ENCODE peak calls at places on chromosome 19, in nine cellular contexts. One of them, this sample, is unnamed.

GRCh38 chr19:10193666-10194499 is 870 bp downstream of the DNMT1 start:
- DNase-seq in AG08395: peak; percentile 58
- DNase-seq in NCI-H526: no peak
- DNase-seq in NCI-H2029: no peak
- DNase-seq in T-helper 17 cell: no peak
- DNase-seq in fibroblast of the aortic adventitia: peak; percentile 70
- DNase-seq in CD14-positive monocyte: no peak
- DNase-seq in NB4: peak; percentile 64
- DNase-seq in B cell: no peak
- DNase-seq in this sample: no peak

GRCh38 chr19:41225238-41226052 is 6.4 kb downstream of the AXL start:
- DNase-seq in NCI-H526: no peak
- DNase-seq in NB4: peak; percentile 85
- DNase-seq in AG08395: peak; percentile 94
- DNase-seq in fibroblast of the aortic adventitia: peak; percentile 99
- DNase-seq in B cell: no peak
- DNase-seq in T-helper 17 cell: no peak
- DNase-seq in CD14-positive monocyte: peak; percentile 85
- DNase-seq in NCI-H2029: no peak
- DNase-seq in this sample: peak; percentile 74

GRCh38 chr19:4083677-4084546 is 17.2 kb upstream of the ZBTB7A start:
- DNase-seq in T-helper 17 cell: no peak
- DNase-seq in NCI-H526: no peak
- DNase-seq in AG08395: no peak
- DNase-seq in CD14-positive monocyte: no peak
- DNase-seq in B cell: no peak
- DNase-seq in NB4: no peak
- DNase-seq in NCI-H2029: no peak
- DNase-seq in fibroblast of the aortic adventitia: no peak
- DNase-seq in this sample: no peak

GRCh38 chr19:32828139-32828538 is 41.4 kb downstream of the SLC7A9 start:
- DNase-seq in NCI-H526: no peak
- DNase-seq in T-helper 17 cell: no peak
- DNase-seq in AG08395: no peak
- DNase-seq in fibroblast of the aortic adventitia: no peak
- DNase-seq in NB4: no peak
- DNase-seq in B cell: no peak
- DNase-seq in NCI-H2029: no peak
- DNase-seq in CD14-positive monocyte: no peak
- DNase-seq in this sample: no peak

GRCh38 chr19:4403005-4403761 is 743 bp downstream of the CHAF1A start:
- DNase-seq in NCI-H526: no peak
- DNase-seq in NCI-H2029: no peak
- DNase-seq in CD14-positive monocyte: no peak
- DNase-seq in fibroblast of the aortic adventitia: no peak
- DNase-seq in T-helper 17 cell: no peak
- DNase-seq in AG08395: no peak
- DNase-seq in NB4: peak; percentile 28
- DNase-seq in B cell: no peak
- DNase-seq in this sample: no peak

GRCh38 chr19:45677351-45678230 is 9.6 kb downstream of the GIPR start:
- DNase-seq in T-helper 17 cell: peak; percentile 74
- DNase-seq in B cell: peak; percentile 66
- DNase-seq in CD14-positive monocyte: peak; percentile 59
- DNase-seq in NCI-H526: peak; percentile 97
- DNase-seq in fibroblast of the aortic adventitia: peak; percentile 57
- DNase-seq in NB4: peak; percentile 35
- DNase-seq in NCI-H2029: peak; percentile 85
- DNase-seq in AG08395: peak; percentile 48
- DNase-seq in this sample: peak; percentile 89

GRCh38 chr19:17206736-17207581 is 8.2 kb upstream of the USE1 start:
- DNase-seq in AG08395: no peak
- DNase-seq in NCI-H526: no peak
- DNase-seq in CD14-positive monocyte: no peak
- DNase-seq in fibroblast of the aortic adventitia: no peak
- DNase-seq in T-helper 17 cell: no peak
- DNase-seq in NCI-H2029: no peak
- DNase-seq in NB4: no peak
- DNase-seq in B cell: no peak
- DNase-seq in this sample: no peak

GRCh38 chr19:5801796-5802616 is 2.9 kb upstream of the NRTN start:
- DNase-seq in AG08395: no peak
- DNase-seq in NCI-H2029: no peak
- DNase-seq in B cell: no peak
- DNase-seq in NB4: no peak
- DNase-seq in T-helper 17 cell: no peak
- DNase-seq in fibroblast of the aortic adventitia: no peak
- DNase-seq in CD14-positive monocyte: no peak
- DNase-seq in NCI-H526: peak; percentile 30
- DNase-seq in this sample: no peak

GRCh38 chr19:7739211-7739752 is 7.4 kb upstream of the CLEC4G start:
- DNase-seq in AG08395: no peak
- DNase-seq in NCI-H526: no peak
- DNase-seq in NCI-H2029: no peak
- DNase-seq in fibroblast of the aortic adventitia: no peak
- DNase-seq in T-helper 17 cell: no peak
- DNase-seq in CD14-positive monocyte: no peak
- DNase-seq in NB4: no peak
- DNase-seq in B cell: no peak
- DNase-seq in this sample: no peak

GRCh38 chr19:34430738-34431625 is 2.8 kb downstream of the UBA2 start:
- DNase-seq in T-helper 17 cell: no peak
- DNase-seq in NCI-H526: peak; percentile 29
- DNase-seq in CD14-positive monocyte: no peak
- DNase-seq in B cell: peak; percentile 59
- DNase-seq in fibroblast of the aortic adventitia: peak; percentile 63
- DNase-seq in AG08395: peak; percentile 62
- DNase-seq in NCI-H2029: no peak
- DNase-seq in NB4: peak; percentile 68
- DNase-seq in this sample: no peak

GRCh38 chr19:33332248-33332647 is 29.9 kb upstream of the CEBPA start:
- DNase-seq in B cell: peak; percentile 42
- DNase-seq in fibroblast of the aortic adventitia: no peak
- DNase-seq in CD14-positive monocyte: peak; percentile 79
- DNase-seq in NCI-H526: no peak
- DNase-seq in AG08395: no peak
- DNase-seq in NB4: peak; percentile 82
- DNase-seq in T-helper 17 cell: no peak
- DNase-seq in NCI-H2029: no peak
- DNase-seq in this sample: no peak

GRCh38 chr19:54572696-54573311 is 786 bp upstream of the LILRA2 start:
- DNase-seq in T-helper 17 cell: no peak
- DNase-seq in NB4: peak; percentile 90
- DNase-seq in AG08395: no peak
- DNase-seq in CD14-positive monocyte: peak; percentile 71
- DNase-seq in fibroblast of the aortic adventitia: no peak
- DNase-seq in B cell: no peak
- DNase-seq in NCI-H526: no peak
- DNase-seq in NCI-H2029: no peak
- DNase-seq in this sample: no peak

GRCh38 chr19:3867971-3868769 is 668 bp downstream of the ZFR2 start:
- DNase-seq in fibroblast of the aortic adventitia: no peak
- DNase-seq in NCI-H526: no peak
- DNase-seq in B cell: no peak
- DNase-seq in NCI-H2029: no peak
- DNase-seq in T-helper 17 cell: no peak
- DNase-seq in NB4: no peak
- DNase-seq in AG08395: no peak
- DNase-seq in CD14-positive monocyte: no peak
- DNase-seq in this sample: no peak

GRCh38 chr19:52229524-52229923 is 39.7 kb downstream of the PPP2R1A start:
- DNase-seq in B cell: no peak
- DNase-seq in NCI-H2029: no peak
- DNase-seq in T-helper 17 cell: no peak
- DNase-seq in AG08395: no peak
- DNase-seq in NB4: no peak
- DNase-seq in fibroblast of the aortic adventitia: no peak
- DNase-seq in CD14-positive monocyte: no peak
- DNase-seq in NCI-H526: no peak
- DNase-seq in this sample: no peak

GRCh38 chr19:5695649-5696195 is 5.6 kb downstream of the RPL36 start:
- DNase-seq in NCI-H526: no peak
- DNase-seq in T-helper 17 cell: no peak
- DNase-seq in B cell: no peak
- DNase-seq in NCI-H2029: no peak
- DNase-seq in CD14-positive monocyte: no peak
- DNase-seq in NB4: no peak
- DNase-seq in fibroblast of the aortic adventitia: no peak
- DNase-seq in AG08395: no peak
- DNase-seq in this sample: peak; percentile 59

GRCh38 chr19:3479177-3479818 is 1.0 kb downstream of the SMIM24 start:
- DNase-seq in B cell: peak; percentile 65
- DNase-seq in fibroblast of the aortic adventitia: no peak
- DNase-seq in AG08395: peak; percentile 43
- DNase-seq in NCI-H2029: no peak
- DNase-seq in T-helper 17 cell: peak; percentile 30
- DNase-seq in NB4: peak; percentile 64
- DNase-seq in CD14-positive monocyte: peak; percentile 62
- DNase-seq in NCI-H526: peak; percentile 19
- DNase-seq in this sample: peak; percentile 46

GRCh38 chr19:54653181-54653809 is 9.5 kb upstream of the LILRB4 start:
- DNase-seq in CD14-positive monocyte: no peak
- DNase-seq in AG08395: peak; percentile 6
- DNase-seq in T-helper 17 cell: no peak
- DNase-seq in fibroblast of the aortic adventitia: peak; percentile 24
- DNase-seq in NB4: peak; percentile 56
- DNase-seq in B cell: no peak
- DNase-seq in NCI-H526: peak; percentile 57
- DNase-seq in NCI-H2029: no peak
- DNase-seq in this sample: no peak

GRCh38 chr19:18730885-18731513 is 47.5 kb downstream of the CRTC1 start:
- DNase-seq in B cell: no peak
- DNase-seq in NCI-H526: no peak
- DNase-seq in NB4: no peak
- DNase-seq in NCI-H2029: no peak
- DNase-seq in T-helper 17 cell: no peak
- DNase-seq in fibroblast of the aortic adventitia: no peak
- DNase-seq in CD14-positive monocyte: no peak
- DNase-seq in AG08395: no peak
- DNase-seq in this sample: peak; percentile 32

GRCh38 chr19:3315676-3315973 is 50.8 kb upstream of the NFIC start:
- DNase-seq in B cell: no peak
- DNase-seq in NCI-H2029: no peak
- DNase-seq in AG08395: no peak
- DNase-seq in T-helper 17 cell: no peak
- DNase-seq in CD14-positive monocyte: no peak
- DNase-seq in NB4: no peak
- DNase-seq in NCI-H526: no peak
- DNase-seq in fibroblast of the aortic adventitia: no peak
- DNase-seq in this sample: no peak

This sample was measured in right cardiac atrium.